ENCODE peak calls at places on chromosomes 6 and 20, in eight cellular contexts. F is lung; R is activated naive CD8-positive, alpha-beta T cell treated with anti-CD3 and anti-CD28 coated beads, Interleukin-2, amount 50 U/mL, for 24 hours; V is non-pigmented ciliary epithelial cell; X is right lobe of liver; H is ecto neural progenitor cell; T is psoas muscle; D is NCI-H1417. B is an unnamed sample.
A peak's percentile ranks its signal among the peaks of the same experiment; 100 is the strongest.

GRCh38 chr20:62555642-62556420 is 80.0 kb upstream of the GATA5 start:
- DNase-seq in F (no peak), R (no peak), V (no peak), X (peak; percentile 83), H (no peak), T (no peak), D (no peak), B (no peak)

GRCh38 chr6:6841571-6841970 is 253.1 kb downstream of the LY86 start:
- DNase-seq in F (no peak), R (no peak), V (no peak), X (no peak), H (no peak), T (no peak), D (no peak), B (no peak)

GRCh38 chr6:132812255-132812732 is 2.1 kb upstream of the RPS12 start:
- DNase-seq in F (no peak), R (no peak), V (no peak), X (no peak), H (no peak), T (no peak), D (no peak), B (no peak)

GRCh38 chr6:16393326-16393725 is 154.9 kb downstream of the GMPR start:
- DNase-seq in F (no peak), R (no peak), V (no peak), X (no peak), H (no peak), T (no peak), D (no peak), B (no peak)

GRCh38 chr6:30071081-30071818 is 4.3 kb downstream of the PPP1R11 start:
- DNase-seq in F (no peak), R (peak; percentile 25), V (no peak), X (peak; percentile 55), H (peak; percentile 58), T (peak; percentile 64), D (no peak), B (peak; percentile 64)

GRCh38 chr6:99334526-99335127 is 14.8 kb downstream of the FAXC start:
- DNase-seq in F (no peak), R (peak; percentile 17), V (peak; percentile 31), X (no peak), H (no peak), T (no peak), D (peak; percentile 21), B (peak; percentile 21)

GRCh38 chr6:133567656-133568055 is 321.3 kb upstream of the TCF21 start:
- DNase-seq in F (no peak), R (no peak), V (no peak), X (no peak), H (no peak), T (no peak), D (no peak), B (no peak)

GRCh38 chr6:118559659-118560058 is 11.6 kb downstream of the PLN start:
- DNase-seq in F (no peak), R (no peak), V (no peak), X (no peak), H (no peak), T (no peak), D (no peak), B (no peak)

GRCh38 chr6:23754197-23754596 is 371.8 kb upstream of the NRSN1 start:
- DNase-seq in F (no peak), R (no peak), V (no peak), X (no peak), H (no peak), T (no peak), D (no peak), B (no peak)

GRCh38 chr6:170222498-170223471 is 68.1 kb downstream of the DLL1 start:
- DNase-seq in F (no peak), R (no peak), V (no peak), X (no peak), H (no peak), T (no peak), D (no peak), B (no peak)

GRCh38 chr20:47727170-47727880 is 58.0 kb downstream of the SULF2 start:
- DNase-seq in F (peak; percentile 69), R (peak; percentile 78), V (no peak), X (peak; percentile 79), H (no peak), T (peak; percentile 64), D (no peak), B (no peak)

GRCh38 chr6:132009175-132009574 is 58.0 kb upstream of the CCN2 start:
- DNase-seq in F (no peak), R (no peak), V (no peak), X (no peak), H (no peak), T (no peak), D (no peak), B (no peak)

GRCh38 chr6:119647309-119647708 is 297.7 kb upstream of the MAN1A1 start:
- DNase-seq in F (no peak), R (no peak), V (no peak), X (no peak), H (no peak), T (no peak), D (no peak), B (no peak)

GRCh38 chr20:49892260-49893216 is 22.8 kb downstream of the SPATA2 start:
- DNase-seq in F (no peak), R (no peak), V (no peak), X (peak; percentile 73), H (no peak), T (no peak), D (no peak), B (no peak)

GRCh38 chr20:33771938-33772337 is 39.2 kb upstream of the CHMP4B start:
- DNase-seq in F (no peak), R (no peak), V (no peak), X (no peak), H (no peak), T (no peak), D (no peak), B (no peak)

GRCh38 chr20:40232288-40232687 is 456.7 kb downstream of the MAFB start:
- DNase-seq in F (no peak), R (no peak), V (no peak), X (no peak), H (no peak), T (no peak), D (no peak), B (no peak)

GRCh38 chr20:1817577-1818211 is 77.5 kb upstream of the SIRPA start:
- DNase-seq in F (no peak), R (no peak), V (no peak), X (peak; percentile 44), H (peak; percentile 39), T (no peak), D (no peak), B (no peak)

GRCh38 chr6:7819641-7820040 is 90.9 kb downstream of the TXNDC5 start:
- DNase-seq in F (no peak), R (no peak), V (peak; percentile 31), X (no peak), H (no peak), T (no peak), D (no peak), B (no peak)

GRCh38 chr20:17854307-17854903 is 114.2 kb downstream of the SNX5 start:
- DNase-seq in F (no peak), R (no peak), V (no peak), X (peak; percentile 79), H (no peak), T (peak; percentile 79), D (no peak), B (peak; percentile 52)

GRCh38 chr6:79030511-79030910 is 47.5 kb downstream of the PHIP start:
- DNase-seq in F (no peak), R (no peak), V (no peak), X (no peak), H (no peak), T (no peak), D (no peak), B (no peak)

GRCh38 chr6:79467716-79468115 is 69.5 kb downstream of the LCA5 start:
- DNase-seq in F (no peak), R (no peak), V (no peak), X (no peak), H (no peak), T (no peak), D (no peak), B (no peak)

GRCh38 chr6:129749749-129750120 is 39.8 kb upstream of the ARHGAP18 start:
- DNase-seq in F (no peak), R (no peak), V (no peak), X (no peak), H (no peak), T (no peak), D (no peak), B (no peak)

GRCh38 chr6:113649276-113649675 is 207.9 kb upstream of the MARCKS start:
- DNase-seq in F (peak; percentile 38), R (no peak), V (no peak), X (no peak), H (no peak), T (no peak), D (no peak), B (no peak)

GRCh38 chr6:122799916-122800701 is 11.1 kb downstream of the SMPDL3A start:
- DNase-seq in F (no peak), R (no peak), V (no peak), X (no peak), H (no peak), T (no peak), D (no peak), B (no peak)

GRCh38 chr6:62283828-62284411 is 2.1 kb downstream of the KHDRBS2 start:
- DNase-seq in F (no peak), R (no peak), V (peak; percentile 1), X (no peak), H (no peak), T (no peak), D (no peak), B (peak; percentile 36)

GRCh38 chr20:21026951-21027350 is 79.2 kb downstream of the LINC00237 start:
- DNase-seq in F (no peak), R (no peak), V (no peak), X (no peak), H (no peak), T (no peak), D (no peak), B (no peak)

GRCh38 chr6:128807577-128807976 is 75.4 kb upstream of the LAMA2 start:
- DNase-seq in F (no peak), R (no peak), V (peak; percentile 17), X (no peak), H (no peak), T (no peak), D (peak; percentile 15), B (no peak)

GRCh38 chr6:3251462-3252314 is 7.1 kb upstream of the PSMG4 start:
- DNase-seq in F (peak; percentile 86), R (peak; percentile 85), V (no peak), X (peak; percentile 77), H (peak; percentile 87), T (peak; percentile 90), D (peak; percentile 81), B (peak; percentile 90)

GRCh38 chr20:35342154-35342769 is 50.0 kb upstream of the FAM83C start:
- DNase-seq in F (no peak), R (no peak), V (no peak), X (no peak), H (no peak), T (no peak), D (no peak), B (peak; percentile 27)

GRCh38 chr20:8353512-8353911 is 221.4 kb downstream of the PLCB1 start:
- DNase-seq in F (no peak), R (no peak), V (no peak), X (no peak), H (no peak), T (no peak), D (no peak), B (no peak)

GRCh38 chr6:137309078-137309762 is 90.0 kb upstream of the IFNGR1 start:
- DNase-seq in F (peak; percentile 81), R (peak; percentile 4), V (no peak), X (peak; percentile 85), H (no peak), T (peak; percentile 66), D (no peak), B (no peak)

GRCh38 chr6:39301606-39302005 is 12.6 kb downstream of the KCNK17 start:
- DNase-seq in F (no peak), R (no peak), V (no peak), X (no peak), H (peak; percentile 61), T (no peak), D (no peak), B (peak; percentile 39)

GRCh38 chr6:88749849-88750248 is 213.6 kb downstream of the RNGTT start:
- DNase-seq in F (no peak), R (no peak), V (no peak), X (no peak), H (no peak), T (no peak), D (no peak), B (no peak)

GRCh38 chr6:160974304-160974771 is 17.2 kb upstream of the MAP3K4 start:
- DNase-seq in F (no peak), R (no peak), V (peak; percentile 54), X (no peak), H (no peak), T (peak; percentile 76), D (no peak), B (no peak)